ENCODE peak calls at places on chromosome 7, in eight cellular contexts. A, O, K, J, L, C, P and Q are unnamed samples.

GRCh38 chr7:80957226-80957625 is 38.4 kb upstream of the SEMA3C start:
- DNase-seq in A (no peak), O (no peak), K (no peak), J (no peak), L (peak), C (no peak), P (no peak), Q (no peak)

GRCh38 chr7:154928136-154929005 is 74.6 kb downstream of the PAXIP1 start:
- DNase-seq in A (peak), O (peak), K (peak), J (no peak), L (peak), C (peak), P (peak), Q (peak)

GRCh38 chr7:107874605-107875446 is 16.2 kb upstream of the DLD start:
- DNase-seq in A (peak), O (peak), K (peak), J (peak), L (peak), C (peak), P (peak), Q (peak)

GRCh38 chr7:15571303-15571878 is 9.6 kb upstream of the AGMO start:
- DNase-seq in A (no peak), O (peak), K (no peak), J (no peak), L (peak), C (no peak), P (peak), Q (no peak)

GRCh38 chr7:104341545-104341944 is 13.1 kb downstream of the LHFPL3 start:
- DNase-seq in A (no peak), O (no peak), K (peak), J (peak), L (no peak), C (no peak), P (no peak), Q (no peak)

GRCh38 chr7:11833431-11833830 is 1.4 kb upstream of the THSD7A start:
- DNase-seq in A (no peak), O (no peak), K (peak), J (peak), L (no peak), C (no peak), P (peak), Q (peak)

GRCh38 chr7:112282476-112283188 is 76.1 kb downstream of the ZNF277 start:
- DNase-seq in A (no peak), O (no peak), K (no peak), J (no peak), L (no peak), C (no peak), P (no peak), Q (no peak)

GRCh38 chr7:33043875-33044718 is 18.5 kb downstream of the NT5C3A start:
- DNase-seq in A (no peak), O (no peak), K (no peak), J (no peak), L (no peak), C (peak), P (no peak), Q (no peak)

GRCh38 chr7:55483061-55483460 is 89.2 kb downstream of the VOPP1 start:
- DNase-seq in A (no peak), O (no peak), K (no peak), J (no peak), L (no peak), C (no peak), P (no peak), Q (no peak)

DNA sequence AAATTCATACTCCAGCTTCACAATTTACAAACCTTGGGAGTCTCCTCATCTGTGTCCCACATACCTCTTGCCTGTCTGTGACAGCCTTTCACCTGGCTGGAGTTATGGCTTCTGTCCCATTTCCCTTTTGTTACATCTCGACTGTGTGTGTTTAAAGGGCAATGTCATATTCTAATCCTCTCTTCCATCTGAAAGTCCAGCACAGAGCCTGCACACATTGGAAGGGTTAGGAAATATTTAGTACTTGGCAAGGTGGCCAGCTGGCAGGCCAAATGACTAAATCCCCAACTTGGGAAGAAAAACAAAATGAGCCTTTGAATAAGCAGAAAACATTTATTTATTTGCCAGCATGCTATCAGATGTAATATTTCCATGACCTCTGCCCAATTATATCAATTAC is 120.1 kb upstream of the STK17A start:
- DNase-seq in A (no peak), O (peak), K (no peak), J (no peak), L (no peak), C (no peak), P (peak), Q (no peak)
- H3K9ac ChIP-seq in A (no peak), O (peak), K (no peak), J (no peak), L (no peak), C (no peak), P (no peak), Q (no peak)

DNA sequence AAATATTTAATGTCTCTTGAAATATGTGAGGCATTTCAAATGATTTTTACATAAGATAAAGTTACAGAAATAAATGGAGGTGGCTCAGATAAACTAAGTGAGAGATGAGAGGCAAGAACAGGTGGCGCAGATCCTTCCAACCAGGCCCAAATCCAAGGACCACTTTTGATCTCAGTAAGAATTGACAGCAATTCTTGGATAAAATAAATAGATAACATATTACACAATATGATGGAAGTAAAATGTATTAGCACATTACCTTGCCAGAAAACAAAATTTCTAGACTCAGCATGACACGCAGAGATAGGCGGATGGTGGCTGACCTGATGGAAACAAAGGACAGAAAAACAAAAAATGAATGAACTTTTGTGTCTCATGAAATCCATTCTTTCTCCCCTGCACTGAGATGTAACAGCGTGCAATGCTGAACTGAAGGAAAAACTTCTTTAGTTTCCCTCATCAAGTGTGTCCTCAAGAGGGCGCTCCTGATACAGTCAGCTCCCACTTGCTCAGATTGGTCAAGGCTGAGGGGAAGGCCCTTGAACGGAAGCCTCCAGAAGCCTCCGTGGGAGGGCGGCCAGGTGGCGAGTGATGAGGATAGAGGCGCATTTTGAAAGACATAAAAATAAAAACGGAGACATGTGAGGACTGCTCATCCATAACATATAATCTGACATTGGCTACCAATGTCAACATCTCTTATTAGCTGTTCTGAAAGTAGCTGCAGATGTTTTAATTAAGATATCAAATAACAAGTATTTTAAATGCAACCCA is 62.8 kb upstream of the GSDME start:
- DNase-seq in A (peak), O (peak), K (peak), J (peak), L (peak), C (peak), P (peak), Q (peak)
- H3K9ac ChIP-seq in A (peak), O (peak), K (no peak), J (no peak), L (peak), C (no peak), P (no peak), Q (no peak)

DNA sequence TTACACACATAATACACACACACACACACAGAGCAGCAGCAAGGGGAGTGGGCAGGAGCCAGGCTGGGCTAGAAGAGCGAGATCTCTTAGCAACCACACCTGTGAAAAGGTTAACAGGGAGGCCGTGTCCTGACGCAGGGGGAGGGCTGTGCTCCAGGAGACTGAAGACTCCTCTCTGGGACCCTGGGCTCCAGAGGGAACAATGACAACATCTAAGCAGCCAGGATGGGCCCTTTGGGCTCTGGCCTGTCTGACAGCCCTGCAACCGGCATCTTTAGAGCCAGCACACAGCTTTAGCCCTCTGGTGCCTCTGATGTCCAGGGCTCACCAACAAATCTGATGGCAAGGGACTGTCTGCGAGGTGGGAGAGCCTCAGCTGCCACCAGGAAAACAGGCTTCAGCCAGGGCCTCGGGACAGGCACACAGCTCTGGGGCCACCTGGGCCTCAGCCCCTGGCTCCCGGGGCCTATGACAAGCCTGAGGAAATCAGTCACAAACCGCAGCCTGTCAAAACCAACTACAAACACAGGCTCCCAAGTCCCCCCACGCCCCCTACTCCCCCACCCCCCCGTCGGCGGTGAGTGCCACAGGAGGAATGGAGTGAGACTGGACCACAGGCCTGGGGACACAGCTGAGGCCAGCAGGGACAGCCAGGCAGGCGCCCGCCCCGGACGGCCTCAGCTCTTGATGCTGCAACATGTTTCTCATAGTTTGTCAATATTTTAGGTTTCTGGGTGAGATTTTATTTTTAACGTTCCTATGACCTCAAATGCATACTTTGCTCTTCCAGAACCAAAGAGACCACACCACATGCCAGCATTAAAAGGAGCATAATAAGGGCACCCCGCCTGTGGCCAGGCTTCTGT is 102.8 kb downstream of the TNS3 start:
- DNase-seq in A (no peak), O (no peak), K (no peak), J (no peak), L (no peak), C (no peak), P (no peak), Q (no peak)
- H3K9ac ChIP-seq in A (no peak), O (no peak), K (no peak), J (no peak), L (peak), C (no peak), P (peak), Q (no peak)

DNA sequence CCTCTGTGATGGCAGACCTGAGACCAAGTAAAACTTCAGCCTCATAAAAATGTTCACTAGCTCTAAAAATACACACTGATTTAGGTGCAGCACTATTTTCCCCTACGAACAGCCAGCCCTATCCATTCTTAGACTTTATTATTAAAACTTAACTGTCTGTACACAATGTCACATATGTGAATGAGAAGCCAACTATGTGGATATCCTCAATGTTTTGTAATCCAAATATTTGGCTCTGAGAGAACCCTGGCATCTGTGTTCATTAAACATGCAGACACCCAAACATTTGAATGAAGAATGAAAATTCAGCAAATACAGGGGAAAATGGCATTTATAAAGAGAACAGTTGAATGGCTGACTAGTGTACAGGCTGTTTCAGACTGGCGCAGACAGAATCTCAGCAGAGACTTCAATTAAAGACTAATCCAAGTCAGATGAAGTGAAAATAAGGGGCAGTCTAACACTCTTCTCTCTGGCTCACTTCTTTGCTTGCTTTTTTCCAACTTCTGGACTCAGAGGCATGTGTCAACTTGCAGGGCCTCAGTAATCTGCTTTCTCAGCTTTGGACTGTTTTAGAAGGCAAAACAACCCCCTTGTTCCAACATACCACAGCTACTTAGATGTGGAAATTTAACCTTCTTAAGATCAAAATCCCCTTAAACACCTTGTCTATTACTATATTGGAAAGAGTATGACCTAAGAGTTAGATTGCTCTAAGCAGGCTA is 47.4 kb upstream of the FAM180A start:
- DNase-seq in A (no peak), O (no peak), K (no peak), J (no peak), L (no peak), C (no peak), P (no peak), Q (no peak)
- H3K9ac ChIP-seq in A (no peak), O (no peak), K (no peak), J (no peak), L (no peak), C (no peak), P (no peak), Q (no peak)

GRCh38 chr7:138876326-138876725 is 78.3 kb upstream of the ATP6V0A4 start:
- DNase-seq in A (no peak), O (peak), K (no peak), J (no peak), L (no peak), C (no peak), P (peak), Q (no peak)

GRCh38 chr7:138878847-138879246 is 80.9 kb upstream of the ATP6V0A4 start:
- DNase-seq in A (no peak), O (no peak), K (no peak), J (no peak), L (no peak), C (no peak), P (no peak), Q (no peak)

GRCh38 chr7:138878064-138878463 is 80.1 kb upstream of the ATP6V0A4 start:
- DNase-seq in A (no peak), O (no peak), K (no peak), J (no peak), L (no peak), C (no peak), P (no peak), Q (no peak)

GRCh38 chr7:138872576-138872975 is 74.6 kb upstream of the ATP6V0A4 start:
- DNase-seq in A (peak), O (peak), K (peak), J (no peak), L (no peak), C (no peak), P (peak), Q (no peak)

DNA sequence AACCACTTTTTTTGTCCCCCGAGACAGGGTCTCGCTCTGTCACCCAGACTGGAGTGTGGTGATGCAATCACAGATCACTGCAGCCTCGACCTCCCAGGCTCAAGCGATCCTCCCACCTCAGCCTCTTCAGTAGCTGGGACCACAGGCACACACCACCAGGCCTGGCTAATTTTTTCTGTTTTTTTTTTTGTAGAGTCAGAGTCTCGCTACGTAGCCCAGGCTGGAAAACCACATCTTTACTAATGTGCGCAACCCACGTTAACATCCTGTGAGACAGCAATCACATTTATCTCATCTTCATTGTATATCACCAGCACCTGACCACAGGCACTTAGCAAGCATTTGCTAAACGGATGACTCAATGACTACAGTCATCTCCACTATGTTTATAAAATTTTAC is 77.8 kb upstream of the ATP6V0A4 start:
- DNase-seq in A (no peak), O (peak), K (no peak), J (no peak), L (peak), C (no peak), P (peak), Q (no peak)
- H3K9ac ChIP-seq in A (no peak), O (peak), K (no peak), J (no peak), L (no peak), C (no peak), P (no peak), Q (no peak)

DNA sequence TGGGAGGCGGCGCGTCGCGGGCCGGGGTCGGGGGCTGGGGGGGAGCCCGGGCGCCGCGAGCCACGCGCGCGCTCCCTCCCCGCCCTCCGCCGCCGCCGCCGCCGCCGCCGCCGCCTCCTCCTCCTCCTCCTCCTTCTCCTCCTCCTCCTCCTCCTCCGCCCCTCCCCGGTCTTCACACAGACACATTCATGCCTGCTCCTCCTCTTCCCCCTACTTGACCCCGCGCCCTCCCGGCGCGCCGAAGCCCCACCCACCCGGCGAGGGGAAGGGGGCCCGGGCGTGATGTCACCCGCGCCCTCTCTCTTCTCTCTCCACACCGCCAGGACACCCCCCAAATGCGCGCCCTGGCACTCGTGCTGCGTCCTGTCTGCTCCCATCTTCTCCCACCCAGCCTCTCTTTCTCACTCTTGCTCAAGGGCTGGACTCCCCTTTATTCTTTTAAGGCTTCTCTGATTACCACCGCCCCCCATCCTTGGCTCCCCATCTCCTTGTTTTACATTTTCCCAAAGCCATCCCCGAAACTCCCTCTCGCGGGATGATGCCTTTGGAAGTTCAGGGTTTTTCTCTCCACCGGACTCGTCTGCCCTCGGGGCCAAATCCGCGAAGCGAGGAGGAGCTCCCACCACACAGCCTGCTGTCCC is 1.0 kb upstream of the GLI3 start:
- DNase-seq in A (no peak), O (peak), K (peak), J (peak), L (peak), C (peak), P (peak), Q (no peak)
- H3K9ac ChIP-seq in A (no peak), O (peak), K (peak), J (peak), L (peak), C (peak), P (peak), Q (no peak)

GRCh38 chr7:73882060-73882428 is 21.1 kb downstream of the TMEM270 start:
- DNase-seq in A (no peak), O (no peak), K (no peak), J (no peak), L (no peak), C (no peak), P (no peak), Q (no peak)

GRCh38 chr7:73890541-73891147 is 29.7 kb downstream of the TMEM270 start:
- DNase-seq in A (no peak), O (no peak), K (no peak), J (no peak), L (no peak), C (no peak), P (peak), Q (no peak)

GRCh38 chr7:73885433-73885974 is 24.5 kb downstream of the TMEM270 start:
- DNase-seq in A (no peak), O (no peak), K (no peak), J (no peak), L (no peak), C (no peak), P (no peak), Q (no peak)

GRCh38 chr7:73887762-73888161 is 26.8 kb downstream of the TMEM270 start:
- DNase-seq in A (no peak), O (no peak), K (peak), J (no peak), L (no peak), C (no peak), P (no peak), Q (no peak)

GRCh38 chr7:73885975-73886798 is 25.2 kb downstream of the TMEM270 start:
- DNase-seq in A (no peak), O (peak), K (peak), J (peak), L (peak), C (no peak), P (peak), Q (no peak)
- H3K9ac ChIP-seq in A (no peak), O (peak), K (peak), J (no peak), L (peak), C (no peak), P (peak), Q (no peak)

GRCh38 chr7:120992272-120993010 is 3.9 kb downstream of the CPED1 start:
- DNase-seq in A (no peak), O (no peak), K (no peak), J (no peak), L (no peak), C (no peak), P (no peak), Q (no peak)

GRCh38 chr7:120993575-120994191 is 5.2 kb downstream of the CPED1 start:
- DNase-seq in A (no peak), O (peak), K (no peak), J (no peak), L (peak), C (no peak), P (peak), Q (no peak)

GRCh38 chr7:120994512-120995363 is 6.2 kb downstream of the CPED1 start:
- DNase-seq in A (no peak), O (no peak), K (no peak), J (no peak), L (no peak), C (no peak), P (no peak), Q (no peak)

GRCh38 chr7:120991570-120991969 is 3.1 kb downstream of the CPED1 start:
- DNase-seq in A (no peak), O (peak), K (no peak), J (no peak), L (peak), C (no peak), P (peak), Q (no peak)

GRCh38 chr7:120993011-120993574 is 4.6 kb downstream of the CPED1 start:
- DNase-seq in A (no peak), O (peak), K (no peak), J (no peak), L (peak), C (no peak), P (no peak), Q (peak)
- H3K9ac ChIP-seq in A (no peak), O (no peak), K (no peak), J (no peak), L (no peak), C (no peak), P (no peak), Q (no peak)

DNA sequence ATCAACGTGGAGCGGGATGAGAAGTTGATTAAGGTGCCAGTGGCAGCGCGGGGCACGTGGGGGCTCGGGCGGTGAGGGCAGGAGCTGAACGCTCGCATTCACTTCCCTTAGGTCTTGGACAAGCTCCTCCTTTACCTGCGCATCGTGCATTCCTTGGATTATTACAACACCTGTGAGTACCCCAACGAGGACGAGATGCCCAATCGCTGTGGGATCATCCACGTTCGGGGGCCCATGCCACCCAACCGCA is 2.7 kb downstream of the UFSP1 start:
- DNase-seq in A (no peak), O (no peak), K (no peak), J (no peak), L (no peak), C (no peak), P (no peak), Q (no peak)
- H3K9ac ChIP-seq in A (no peak), O (no peak), K (no peak), J (no peak), L (no peak), C (no peak), P (no peak), Q (no peak)